ENCODE peak calls at places on chromosomes 11 and 22, in seven cellular contexts. N is PC-3, J is GM23248, R is right atrium auricular region, D is lung, A is cardiac muscle cell, E is iPS DF 6.9. Y is an unnamed sample. For H3K36me3, the result is how much of the 10 kb centered on the place peaks cover.

GRCh38 chr22:19820880-19821522 is 33.7 kb downstream of the GNB1L start:
- DNase-seq in E (no peak), R (no peak), A (no peak), J (no peak), D (no peak), N (no peak), Y (no peak)

GRCh38 chr11:112470355-112470754 is 209.7 kb upstream of the PLET1 start:
- DNase-seq in A (peak), R (no peak), J (peak), D (no peak), E (no peak), N (peak), Y (no peak)

GRCh38 chr11:35650467-35650866 is 12.1 kb upstream of the TRIM44 start:
- DNase-seq in A (no peak), R (no peak), E (no peak), J (no peak), N (no peak), D (no peak), Y (no peak)

GRCh38 chr11:120336641-120337132 is 474 bp downstream of the ARHGEF12 start:
- DNase-seq in E (no peak), R (peak), A (no peak), N (peak), J (peak), D (peak), Y (peak)

GRCh38 chr22:41885116-41885515 is 29.8 kb downstream of the SHISA8 start:
- DNase-seq in A (no peak), R (no peak), E (no peak), J (no peak), D (no peak), N (no peak), Y (no peak)

GRCh38 chr11:26696330-26696729 is 25.5 kb downstream of the SLC5A12 start:
- DNase-seq in D (no peak), A (no peak), E (no peak), N (peak), J (no peak), R (no peak), Y (no peak)

GRCh38 chr11:120340529-120340928 is 4.3 kb downstream of the ARHGEF12 start:
- DNase-seq in N (peak), J (peak), D (no peak), E (no peak), R (no peak), A (no peak), Y (no peak)

GRCh38 chr11:832529-833113 is at the start of gene CD151:
- DNase-seq in D (no peak), J (peak), N (peak), R (no peak), A (peak), E (no peak), Y (peak)

GRCh38 chr22:40486962-40487602 is 116.7 kb downstream of the SGSM3 start:
- DNase-seq in A (no peak), D (no peak), R (no peak), J (no peak), E (no peak), N (no peak), Y (no peak)

GRCh38 chr11:66056541-66056940 is 4.4 kb downstream of the SF3B2 start:
- DNase-seq in A (peak), R (no peak), J (no peak), N (no peak), E (no peak), D (no peak), Y (no peak)

GRCh38 chr11:34915136-34916013 is 804 bp downstream of the APIP start:
- DNase-seq in E (no peak), J (peak), D (no peak), N (no peak), R (no peak), A (peak), Y (peak)

GRCh38 chr22:31496007-31496734 is at the start of gene SFI1:
- DNase-seq in D (peak), R (peak), N (peak), J (peak), E (peak), A (peak), Y (peak)

GRCh38 chr11:106228996-106229395 is 151.5 kb downstream of the AASDHPPT start:
- DNase-seq in A (peak), D (no peak), R (no peak), J (peak), E (no peak), N (no peak), Y (no peak)

GRCh38 chr11:69089258-69089657 is 40.5 kb downstream of the TPCN2 start:
- DNase-seq in A (peak), D (no peak), N (peak), R (no peak), E (no peak), J (peak), Y (no peak)

GRCh38 chr11:10415817-10416392 is 39.2 kb upstream of the AMPD3 start:
- DNase-seq in J (no peak), N (no peak), D (no peak), A (no peak), E (no peak), R (no peak), Y (no peak)

DNA sequence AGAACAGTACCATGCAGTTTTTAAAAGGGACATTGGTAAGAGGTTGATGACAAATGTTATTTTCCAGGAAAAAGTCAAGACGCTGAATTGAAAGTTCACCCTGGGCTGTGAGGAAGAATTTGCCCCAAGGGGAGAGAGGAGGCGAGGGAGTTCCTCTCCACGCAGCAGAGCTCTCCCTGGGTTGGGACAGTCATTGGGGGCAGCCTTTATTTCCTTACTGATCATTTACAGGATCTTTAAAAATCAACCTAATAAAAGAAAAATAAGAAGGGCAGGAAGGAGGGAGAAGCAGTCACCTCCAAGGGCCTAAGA is 49.9 kb upstream of the WNT7B start:
- DNase-seq in E (no peak), J (peak), D (no peak), R (no peak), A (no peak), N (no peak), Y (no peak)
- H3K27ac ChIP-seq in E (no peak), J (no peak), D (peak), R (peak), A (no peak), N (no peak), Y (no peak)

GRCh38 chr11:60895687-60896086 is 10.7 kb downstream of the PRPF19 start:
- DNase-seq in J (no peak), E (no peak), A (no peak), R (no peak), D (no peak), N (no peak), Y (no peak)
- H3K36me3 ChIP-seq in J (half or more), E (under half), A (half or more), R (half or more), D (under half), N (half or more), Y (half or more)

GRCh38 chr11:93484716-93485115 is 58.5 kb downstream of the SMCO4 start:
- DNase-seq in A (peak), E (no peak), R (no peak), N (no peak), J (peak), D (no peak), Y (no peak)
- H3K27ac ChIP-seq in A (no peak), E (no peak), R (no peak), N (no peak), J (no peak), D (no peak), Y (no peak)

GRCh38 chr22:35307372-35307771 is 7.7 kb downstream of the TOM1 start:
- DNase-seq in J (no peak), A (no peak), D (no peak), R (no peak), N (no peak), E (no peak), Y (no peak)
- H3K36me3 ChIP-seq in J (under half), A (under half), D (under half), R (under half), N (under half), E (under half), Y (under half)

GRCh38 chr11:86484164-86484794 is 109.6 kb downstream of the CCDC81 start:
- DNase-seq in R (peak), D (no peak), A (peak), J (peak), N (peak), E (no peak), Y (no peak)

GRCh38 chr11:86484795-86485166 is 110.1 kb downstream of the CCDC81 start:
- DNase-seq in A (no peak), N (no peak), J (peak), D (no peak), E (no peak), R (no peak), Y (no peak)

GRCh38 chr11:86482684-86483083 is 108.0 kb downstream of the CCDC81 start:
- DNase-seq in R (no peak), J (no peak), N (no peak), D (no peak), E (no peak), A (no peak), Y (no peak)

GRCh38 chr11:86481399-86481798 is 106.7 kb downstream of the CCDC81 start:
- DNase-seq in A (no peak), J (no peak), R (no peak), N (no peak), D (no peak), E (no peak), Y (no peak)

DNA sequence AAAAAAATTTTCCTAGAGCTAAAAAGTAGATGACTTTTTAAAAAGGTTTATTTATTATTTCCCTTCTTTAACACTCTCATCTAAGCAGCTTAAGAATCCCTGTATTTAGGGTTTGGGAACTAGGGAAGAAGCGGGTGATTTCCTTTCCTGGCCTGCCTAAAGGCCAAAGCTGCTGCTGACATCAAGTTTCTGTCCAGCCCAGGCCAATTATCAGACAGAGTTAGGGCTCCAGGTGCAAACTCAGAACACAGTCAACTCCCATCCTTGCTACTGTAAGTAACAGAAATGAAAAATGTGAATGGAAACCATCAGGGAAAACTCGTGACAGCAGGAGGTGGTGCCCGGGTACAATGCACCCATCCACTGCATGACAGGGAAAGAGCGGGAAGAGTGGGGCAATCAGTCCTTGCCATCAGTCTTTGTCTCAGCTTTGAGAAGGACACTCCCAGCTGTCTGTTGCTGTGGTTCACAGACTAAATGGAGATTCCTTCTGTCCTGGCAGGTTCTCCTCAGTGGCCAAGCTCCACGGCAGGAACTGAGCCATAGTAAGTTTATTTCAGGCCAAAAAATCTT is 109.0 kb downstream of the CCDC81 start:
- DNase-seq in D (no peak), J (no peak), E (no peak), N (no peak), A (no peak), R (no peak), Y (no peak)
- H3K27ac ChIP-seq in D (peak), J (peak), E (no peak), N (peak), A (no peak), R (peak), Y (no peak)

DNA sequence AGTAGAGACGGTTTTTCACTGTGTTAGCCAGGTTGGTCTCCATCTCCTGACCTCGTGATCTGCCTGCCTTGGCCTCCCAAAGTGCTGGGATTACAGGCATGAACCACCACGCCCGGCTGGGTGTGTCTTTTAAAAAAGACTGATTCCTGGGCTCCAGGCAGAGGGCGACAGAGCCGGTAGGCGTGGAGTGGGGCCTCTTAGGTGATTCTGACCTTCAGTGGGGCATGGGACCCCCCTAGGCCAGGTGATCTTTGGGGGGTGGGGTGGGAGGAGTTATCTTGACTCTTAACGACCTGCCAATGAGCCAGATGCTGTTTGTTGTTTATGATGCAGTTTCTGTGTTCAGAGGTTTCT is 12.9 kb upstream of the SORL1-AS1 start:
- DNase-seq in R (no peak), E (no peak), D (no peak), J (no peak), N (no peak), A (no peak), Y (no peak)
- H3K36me3 ChIP-seq in R (under half), E (under half), D (under half), J (under half), N (under half), A (under half), Y (under half)

Y was measured in Karpas-422.